ENCODE peak calls at places on chromosomes 13 and 19, in nine cellular contexts. One of them, this sample, is unnamed.

GRCh38 chr19:18364826-18365528 is 21.0 kb upstream of the GDF15 start:
- DNase-seq in iris pigment epithelial cell: peak
- DNase-seq in NCI-H510A treated with DMSO at 0.1 percent for 48 hours: peak
- DNase-seq in RWPE1: peak
- DNase-seq in foreskin fibroblast: peak
- DNase-seq in stimulated activated CD4-positive, alpha-beta T cell treated with anti-CD3 and anti-CD28 coated beads, Interleukin-1b, Interleukin-23, amount 100 ng/mL, for 1 hour: no peak
- DNase-seq in psoas muscle: no peak
- DNase-seq in Right ventricle myocardium superior: peak
- DNase-seq in smooth muscle cell of the brain vasculature: peak
- DNase-seq in this sample: peak

GRCh38 chr13:96751089-96751488 is 243.2 kb downstream of the OXGR1 start:
- DNase-seq in NCI-H510A treated with DMSO at 0.1 percent for 48 hours: no peak
- DNase-seq in smooth muscle cell of the brain vasculature: no peak
- DNase-seq in RWPE1: no peak
- DNase-seq in stimulated activated CD4-positive, alpha-beta T cell treated with anti-CD3 and anti-CD28 coated beads, Interleukin-1b, Interleukin-23, amount 100 ng/mL, for 1 hour: no peak
- DNase-seq in Right ventricle myocardium superior: no peak
- DNase-seq in foreskin fibroblast: no peak
- DNase-seq in iris pigment epithelial cell: no peak
- DNase-seq in psoas muscle: no peak
- DNase-seq in this sample: no peak

GRCh38 chr13:46908511-46908910 is 11.7 kb upstream of the HTR2A start:
- DNase-seq in RWPE1: no peak
- DNase-seq in smooth muscle cell of the brain vasculature: no peak
- DNase-seq in psoas muscle: no peak
- DNase-seq in iris pigment epithelial cell: peak
- DNase-seq in foreskin fibroblast: peak
- DNase-seq in Right ventricle myocardium superior: no peak
- DNase-seq in NCI-H510A treated with DMSO at 0.1 percent for 48 hours: no peak
- DNase-seq in stimulated activated CD4-positive, alpha-beta T cell treated with anti-CD3 and anti-CD28 coated beads, Interleukin-1b, Interleukin-23, amount 100 ng/mL, for 1 hour: no peak
- DNase-seq in this sample: peak

GRCh38 chr13:74067818-74068217 is 66.4 kb downstream of the KLF12 start:
- DNase-seq in smooth muscle cell of the brain vasculature: no peak
- DNase-seq in iris pigment epithelial cell: peak
- DNase-seq in Right ventricle myocardium superior: no peak
- DNase-seq in foreskin fibroblast: no peak
- DNase-seq in stimulated activated CD4-positive, alpha-beta T cell treated with anti-CD3 and anti-CD28 coated beads, Interleukin-1b, Interleukin-23, amount 100 ng/mL, for 1 hour: no peak
- DNase-seq in RWPE1: peak
- DNase-seq in psoas muscle: no peak
- DNase-seq in NCI-H510A treated with DMSO at 0.1 percent for 48 hours: no peak
- DNase-seq in this sample: no peak

GRCh38 chr19:5563941-5564612 is 3.7 kb downstream of the TINCR start:
- DNase-seq in RWPE1: peak
- DNase-seq in Right ventricle myocardium superior: no peak
- DNase-seq in stimulated activated CD4-positive, alpha-beta T cell treated with anti-CD3 and anti-CD28 coated beads, Interleukin-1b, Interleukin-23, amount 100 ng/mL, for 1 hour: no peak
- DNase-seq in iris pigment epithelial cell: peak
- DNase-seq in NCI-H510A treated with DMSO at 0.1 percent for 48 hours: no peak
- DNase-seq in smooth muscle cell of the brain vasculature: no peak
- DNase-seq in foreskin fibroblast: peak
- DNase-seq in psoas muscle: no peak
- DNase-seq in this sample: peak

GRCh38 chr19:44530777-44531176 is 1.3 kb upstream of the CEACAM20 start:
- DNase-seq in foreskin fibroblast: peak
- DNase-seq in RWPE1: peak
- DNase-seq in psoas muscle: no peak
- DNase-seq in stimulated activated CD4-positive, alpha-beta T cell treated with anti-CD3 and anti-CD28 coated beads, Interleukin-1b, Interleukin-23, amount 100 ng/mL, for 1 hour: no peak
- DNase-seq in iris pigment epithelial cell: peak
- DNase-seq in Right ventricle myocardium superior: no peak
- DNase-seq in NCI-H510A treated with DMSO at 0.1 percent for 48 hours: no peak
- DNase-seq in smooth muscle cell of the brain vasculature: no peak
- DNase-seq in this sample: no peak

GRCh38 chr13:33345842-33346241 is 60.3 kb upstream of the STARD13 start:
- DNase-seq in psoas muscle: no peak
- DNase-seq in RWPE1: no peak
- DNase-seq in Right ventricle myocardium superior: no peak
- DNase-seq in iris pigment epithelial cell: no peak
- DNase-seq in NCI-H510A treated with DMSO at 0.1 percent for 48 hours: no peak
- DNase-seq in smooth muscle cell of the brain vasculature: no peak
- DNase-seq in stimulated activated CD4-positive, alpha-beta T cell treated with anti-CD3 and anti-CD28 coated beads, Interleukin-1b, Interleukin-23, amount 100 ng/mL, for 1 hour: no peak
- DNase-seq in foreskin fibroblast: no peak
- DNase-seq in this sample: no peak

GRCh38 chr13:75798353-75799245 is 162.5 kb downstream of the LMO7 start:
- DNase-seq in psoas muscle: no peak
- DNase-seq in smooth muscle cell of the brain vasculature: no peak
- DNase-seq in RWPE1: peak
- DNase-seq in iris pigment epithelial cell: peak
- DNase-seq in NCI-H510A treated with DMSO at 0.1 percent for 48 hours: no peak
- DNase-seq in foreskin fibroblast: peak
- DNase-seq in Right ventricle myocardium superior: no peak
- DNase-seq in stimulated activated CD4-positive, alpha-beta T cell treated with anti-CD3 and anti-CD28 coated beads, Interleukin-1b, Interleukin-23, amount 100 ng/mL, for 1 hour: no peak
- DNase-seq in this sample: peak

GRCh38 chr13:32940601-32941000 is 75.6 kb upstream of the KL start:
- DNase-seq in RWPE1: no peak
- DNase-seq in iris pigment epithelial cell: peak
- DNase-seq in NCI-H510A treated with DMSO at 0.1 percent for 48 hours: peak
- DNase-seq in foreskin fibroblast: peak
- DNase-seq in psoas muscle: no peak
- DNase-seq in smooth muscle cell of the brain vasculature: peak
- DNase-seq in Right ventricle myocardium superior: peak
- DNase-seq in stimulated activated CD4-positive, alpha-beta T cell treated with anti-CD3 and anti-CD28 coated beads, Interleukin-1b, Interleukin-23, amount 100 ng/mL, for 1 hour: no peak
- DNase-seq in this sample: no peak

GRCh38 chr19:16703677-16704076 is 16.0 kb upstream of the NWD1 start:
- DNase-seq in iris pigment epithelial cell: no peak
- DNase-seq in psoas muscle: no peak
- DNase-seq in stimulated activated CD4-positive, alpha-beta T cell treated with anti-CD3 and anti-CD28 coated beads, Interleukin-1b, Interleukin-23, amount 100 ng/mL, for 1 hour: no peak
- DNase-seq in RWPE1: no peak
- DNase-seq in Right ventricle myocardium superior: no peak
- DNase-seq in foreskin fibroblast: no peak
- DNase-seq in NCI-H510A treated with DMSO at 0.1 percent for 48 hours: no peak
- DNase-seq in smooth muscle cell of the brain vasculature: no peak
- DNase-seq in this sample: no peak

GRCh38 chr13:20127263-20127562 is 33.6 kb downstream of the GJA3 start:
- DNase-seq in iris pigment epithelial cell: no peak
- DNase-seq in foreskin fibroblast: no peak
- DNase-seq in RWPE1: no peak
- DNase-seq in Right ventricle myocardium superior: no peak
- DNase-seq in stimulated activated CD4-positive, alpha-beta T cell treated with anti-CD3 and anti-CD28 coated beads, Interleukin-1b, Interleukin-23, amount 100 ng/mL, for 1 hour: no peak
- DNase-seq in psoas muscle: no peak
- DNase-seq in NCI-H510A treated with DMSO at 0.1 percent for 48 hours: no peak
- DNase-seq in smooth muscle cell of the brain vasculature: no peak
- DNase-seq in this sample: no peak

GRCh38 chr19:55092423-55093318 is 17.0 kb downstream of the EPS8L1 start:
- DNase-seq in psoas muscle: no peak
- DNase-seq in RWPE1: no peak
- DNase-seq in Right ventricle myocardium superior: no peak
- DNase-seq in foreskin fibroblast: no peak
- DNase-seq in NCI-H510A treated with DMSO at 0.1 percent for 48 hours: no peak
- DNase-seq in stimulated activated CD4-positive, alpha-beta T cell treated with anti-CD3 and anti-CD28 coated beads, Interleukin-1b, Interleukin-23, amount 100 ng/mL, for 1 hour: no peak
- DNase-seq in smooth muscle cell of the brain vasculature: no peak
- DNase-seq in iris pigment epithelial cell: no peak
- DNase-seq in this sample: no peak

GRCh38 chr19:55473613-55474012 is 2.8 kb upstream of the ZNF628 start:
- DNase-seq in foreskin fibroblast: no peak
- DNase-seq in RWPE1: no peak
- DNase-seq in smooth muscle cell of the brain vasculature: no peak
- DNase-seq in iris pigment epithelial cell: no peak
- DNase-seq in psoas muscle: no peak
- DNase-seq in Right ventricle myocardium superior: no peak
- DNase-seq in NCI-H510A treated with DMSO at 0.1 percent for 48 hours: no peak
- DNase-seq in stimulated activated CD4-positive, alpha-beta T cell treated with anti-CD3 and anti-CD28 coated beads, Interleukin-1b, Interleukin-23, amount 100 ng/mL, for 1 hour: no peak
- DNase-seq in this sample: no peak

GRCh38 chr19:38210458-38210987 is 13.5 kb downstream of the DPF1 start:
- DNase-seq in Right ventricle myocardium superior: peak
- DNase-seq in iris pigment epithelial cell: no peak
- DNase-seq in NCI-H510A treated with DMSO at 0.1 percent for 48 hours: peak
- DNase-seq in psoas muscle: peak
- DNase-seq in stimulated activated CD4-positive, alpha-beta T cell treated with anti-CD3 and anti-CD28 coated beads, Interleukin-1b, Interleukin-23, amount 100 ng/mL, for 1 hour: no peak
- DNase-seq in foreskin fibroblast: no peak
- DNase-seq in RWPE1: no peak
- DNase-seq in smooth muscle cell of the brain vasculature: no peak
- DNase-seq in this sample: no peak

GRCh38 chr19:39544201-39544903 is 4.4 kb upstream of the EID2 start:
- DNase-seq in Right ventricle myocardium superior: no peak
- DNase-seq in foreskin fibroblast: peak
- DNase-seq in iris pigment epithelial cell: peak
- DNase-seq in psoas muscle: no peak
- DNase-seq in RWPE1: no peak
- DNase-seq in smooth muscle cell of the brain vasculature: no peak
- DNase-seq in NCI-H510A treated with DMSO at 0.1 percent for 48 hours: no peak
- DNase-seq in stimulated activated CD4-positive, alpha-beta T cell treated with anti-CD3 and anti-CD28 coated beads, Interleukin-1b, Interleukin-23, amount 100 ng/mL, for 1 hour: no peak
- DNase-seq in this sample: no peak

GRCh38 chr19:36030264-36031148 is 2.2 kb downstream of the CLIP3 start:
- DNase-seq in psoas muscle: peak
- DNase-seq in foreskin fibroblast: no peak
- DNase-seq in stimulated activated CD4-positive, alpha-beta T cell treated with anti-CD3 and anti-CD28 coated beads, Interleukin-1b, Interleukin-23, amount 100 ng/mL, for 1 hour: no peak
- DNase-seq in smooth muscle cell of the brain vasculature: no peak
- DNase-seq in Right ventricle myocardium superior: no peak
- DNase-seq in NCI-H510A treated with DMSO at 0.1 percent for 48 hours: no peak
- DNase-seq in RWPE1: no peak
- DNase-seq in iris pigment epithelial cell: no peak
- DNase-seq in this sample: no peak

GRCh38 chr19:46717716-46718143 is 816 bp upstream of the PRKD2 start:
- DNase-seq in RWPE1: no peak
- DNase-seq in Right ventricle myocardium superior: peak
- DNase-seq in psoas muscle: no peak
- DNase-seq in iris pigment epithelial cell: no peak
- DNase-seq in smooth muscle cell of the brain vasculature: no peak
- DNase-seq in stimulated activated CD4-positive, alpha-beta T cell treated with anti-CD3 and anti-CD28 coated beads, Interleukin-1b, Interleukin-23, amount 100 ng/mL, for 1 hour: no peak
- DNase-seq in foreskin fibroblast: no peak
- DNase-seq in NCI-H510A treated with DMSO at 0.1 percent for 48 hours: no peak
- DNase-seq in this sample: no peak

GRCh38 chr13:22061371-22061805 is 390.5 kb downstream of the FGF9 start:
- DNase-seq in NCI-H510A treated with DMSO at 0.1 percent for 48 hours: no peak
- DNase-seq in stimulated activated CD4-positive, alpha-beta T cell treated with anti-CD3 and anti-CD28 coated beads, Interleukin-1b, Interleukin-23, amount 100 ng/mL, for 1 hour: peak
- DNase-seq in Right ventricle myocardium superior: no peak
- DNase-seq in foreskin fibroblast: no peak
- DNase-seq in RWPE1: no peak
- DNase-seq in smooth muscle cell of the brain vasculature: no peak
- DNase-seq in psoas muscle: no peak
- DNase-seq in iris pigment epithelial cell: no peak
- DNase-seq in this sample: no peak

GRCh38 chr13:72198967-72199601 is 332.1 kb upstream of the DACH1 start:
- DNase-seq in psoas muscle: no peak
- DNase-seq in Right ventricle myocardium superior: no peak
- DNase-seq in foreskin fibroblast: no peak
- DNase-seq in RWPE1: no peak
- DNase-seq in stimulated activated CD4-positive, alpha-beta T cell treated with anti-CD3 and anti-CD28 coated beads, Interleukin-1b, Interleukin-23, amount 100 ng/mL, for 1 hour: no peak
- DNase-seq in NCI-H510A treated with DMSO at 0.1 percent for 48 hours: no peak
- DNase-seq in iris pigment epithelial cell: no peak
- DNase-seq in smooth muscle cell of the brain vasculature: no peak
- DNase-seq in this sample: no peak

GRCh38 chr19:53002479-53002878 is 11.2 kb upstream of the ERVV-1 start:
- DNase-seq in Right ventricle myocardium superior: no peak
- DNase-seq in NCI-H510A treated with DMSO at 0.1 percent for 48 hours: no peak
- DNase-seq in RWPE1: no peak
- DNase-seq in foreskin fibroblast: no peak
- DNase-seq in smooth muscle cell of the brain vasculature: no peak
- DNase-seq in iris pigment epithelial cell: peak
- DNase-seq in stimulated activated CD4-positive, alpha-beta T cell treated with anti-CD3 and anti-CD28 coated beads, Interleukin-1b, Interleukin-23, amount 100 ng/mL, for 1 hour: no peak
- DNase-seq in psoas muscle: no peak
- DNase-seq in this sample: no peak

GRCh38 chr19:2636897-2637683 is 65.4 kb downstream of the GNG7 start:
- DNase-seq in RWPE1: peak
- DNase-seq in Right ventricle myocardium superior: peak
- DNase-seq in iris pigment epithelial cell: peak
- DNase-seq in psoas muscle: peak
- DNase-seq in smooth muscle cell of the brain vasculature: no peak
- DNase-seq in NCI-H510A treated with DMSO at 0.1 percent for 48 hours: no peak
- DNase-seq in foreskin fibroblast: no peak
- DNase-seq in stimulated activated CD4-positive, alpha-beta T cell treated with anti-CD3 and anti-CD28 coated beads, Interleukin-1b, Interleukin-23, amount 100 ng/mL, for 1 hour: peak
- DNase-seq in this sample: no peak

GRCh38 chr13:110245421-110245899 is 61.5 kb downstream of the COL4A1 start:
- DNase-seq in stimulated activated CD4-positive, alpha-beta T cell treated with anti-CD3 and anti-CD28 coated beads, Interleukin-1b, Interleukin-23, amount 100 ng/mL, for 1 hour: no peak
- DNase-seq in NCI-H510A treated with DMSO at 0.1 percent for 48 hours: no peak
- DNase-seq in Right ventricle myocardium superior: no peak
- DNase-seq in RWPE1: no peak
- DNase-seq in iris pigment epithelial cell: no peak
- DNase-seq in foreskin fibroblast: peak
- DNase-seq in smooth muscle cell of the brain vasculature: no peak
- DNase-seq in psoas muscle: peak
- DNase-seq in this sample: no peak

GRCh38 chr13:26719356-26719945 is 41.1 kb downstream of the GPR12 start:
- DNase-seq in stimulated activated CD4-positive, alpha-beta T cell treated with anti-CD3 and anti-CD28 coated beads, Interleukin-1b, Interleukin-23, amount 100 ng/mL, for 1 hour: no peak
- DNase-seq in Right ventricle myocardium superior: no peak
- DNase-seq in smooth muscle cell of the brain vasculature: no peak
- DNase-seq in NCI-H510A treated with DMSO at 0.1 percent for 48 hours: peak
- DNase-seq in psoas muscle: no peak
- DNase-seq in iris pigment epithelial cell: no peak
- DNase-seq in foreskin fibroblast: peak
- DNase-seq in RWPE1: no peak
- DNase-seq in this sample: no peak

GRCh38 chr13:50079278-50080157 is 64.3 kb downstream of the KCNRG start:
- DNase-seq in stimulated activated CD4-positive, alpha-beta T cell treated with anti-CD3 and anti-CD28 coated beads, Interleukin-1b, Interleukin-23, amount 100 ng/mL, for 1 hour: no peak
- DNase-seq in NCI-H510A treated with DMSO at 0.1 percent for 48 hours: peak
- DNase-seq in iris pigment epithelial cell: no peak
- DNase-seq in foreskin fibroblast: no peak
- DNase-seq in RWPE1: no peak
- DNase-seq in psoas muscle: no peak
- DNase-seq in smooth muscle cell of the brain vasculature: no peak
- DNase-seq in Right ventricle myocardium superior: no peak
- DNase-seq in this sample: no peak

GRCh38 chr13:99617474-99618255 is 116.4 kb downstream of the TM9SF2 start:
- DNase-seq in psoas muscle: no peak
- DNase-seq in NCI-H510A treated with DMSO at 0.1 percent for 48 hours: peak
- DNase-seq in foreskin fibroblast: peak
- DNase-seq in RWPE1: no peak
- DNase-seq in Right ventricle myocardium superior: no peak
- DNase-seq in smooth muscle cell of the brain vasculature: peak
- DNase-seq in stimulated activated CD4-positive, alpha-beta T cell treated with anti-CD3 and anti-CD28 coated beads, Interleukin-1b, Interleukin-23, amount 100 ng/mL, for 1 hour: no peak
- DNase-seq in iris pigment epithelial cell: peak
- DNase-seq in this sample: no peak

GRCh38 chr19:51548213-51548651 is 16.8 kb upstream of the SIGLEC6 start:
- DNase-seq in foreskin fibroblast: no peak
- DNase-seq in stimulated activated CD4-positive, alpha-beta T cell treated with anti-CD3 and anti-CD28 coated beads, Interleukin-1b, Interleukin-23, amount 100 ng/mL, for 1 hour: no peak
- DNase-seq in RWPE1: no peak
- DNase-seq in NCI-H510A treated with DMSO at 0.1 percent for 48 hours: no peak
- DNase-seq in Right ventricle myocardium superior: no peak
- DNase-seq in psoas muscle: no peak
- DNase-seq in iris pigment epithelial cell: no peak
- DNase-seq in smooth muscle cell of the brain vasculature: no peak
- DNase-seq in this sample: no peak

This sample was measured in GM04504.